ENCODE peak calls at places on chromosomes 12 and 14, in ten cellular contexts. G is K562; M is CD8-positive, alpha-beta T cell; J is stimulated activated naive CD8-positive, alpha-beta T cell treated with anti-CD3 and anti-CD28 coated beads, Interleukin-15, Interleukin-2, amounts not matched to agents 100 U/mL and 50 U/mL, for 24 hours; P is T-cell; W is foreskin keratinocyte; I is activated naive CD8-positive, alpha-beta T cell treated with anti-CD3 and anti-CD28 coated beads, Interleukin-2, amount 10 ng/mL, durations not matched to agents 7 days and 5 days; Z is lower lobe of right lung; D is pancreas; X is Panc1. N is an unnamed sample.

GRCh38 chr12:105226219-105226618 is 9.8 kb downstream of the APPL2 start:
- ATAC-seq in G (peak), W (no peak), M (peak), P (peak), J (no peak), D (peak), X (no peak), Z (peak), I (peak), N (no peak)

GRCh38 chr12:132329739-132330548 is 555 bp upstream of the GALNT9 start:
- ATAC-seq in M (no peak), W (no peak), D (no peak), X (no peak), Z (no peak), G (no peak), J (no peak), P (no peak), I (no peak), N (peak)

GRCh38 chr14:68824207-68824516 is 31.3 kb upstream of the ZFP36L1 start:
- ATAC-seq in P (no peak), G (no peak), I (no peak), D (no peak), M (no peak), Z (no peak), W (no peak), X (no peak), J (no peak), N (no peak)

GRCh38 chr12:105220929-105221290 is 15.1 kb downstream of the APPL2 start:
- ATAC-seq in G (no peak), Z (peak), X (no peak), M (no peak), D (no peak), W (no peak), P (no peak), I (no peak), J (no peak), N (no peak)

GRCh38 chr14:54567224-54567633 is 301 bp downstream of the SAMD4A start:
- ATAC-seq in G (peak), X (no peak), P (no peak), M (no peak), I (no peak), W (no peak), J (no peak), D (peak), Z (no peak), N (peak)

GRCh38 chr12:46415552-46415951 is 43.0 kb upstream of the SLC38A2 start:
- ATAC-seq in W (no peak), G (no peak), M (no peak), J (no peak), Z (no peak), I (no peak), P (no peak), D (no peak), X (no peak), N (no peak)

GRCh38 chr14:75812592-75812991 is 151.5 kb downstream of the TTLL5 start:
- ATAC-seq in X (no peak), J (no peak), W (no peak), G (no peak), I (no peak), P (no peak), M (no peak), D (no peak), Z (peak), N (no peak)

GRCh38 chr14:75291331-75291730 is 12.7 kb downstream of the FOS start:
- ATAC-seq in P (no peak), M (no peak), X (no peak), W (no peak), D (no peak), G (no peak), J (no peak), Z (no peak), I (no peak), N (no peak)

GRCh38 chr14:55582741-55583140 is 2.7 kb downstream of the KTN1 start:
- ATAC-seq in X (no peak), M (no peak), W (no peak), J (no peak), G (no peak), I (no peak), Z (no peak), D (no peak), P (no peak), N (peak)

GRCh38 chr14:95327558-95328374 is 8.1 kb upstream of the CLMN start:
- ATAC-seq in P (no peak), J (peak), G (no peak), Z (no peak), D (no peak), X (no peak), M (no peak), I (no peak), W (no peak), N (peak)

GRCh38 chr14:100910888-100911664 is 7.6 kb upstream of the RTL1 start:
- ATAC-seq in P (no peak), X (no peak), W (no peak), G (no peak), I (no peak), M (no peak), Z (no peak), D (no peak), J (no peak), N (no peak)

GRCh38 chr14:105299654-105300541 is 903 bp downstream of the BRF1 start:
- ATAC-seq in D (peak), J (peak), W (peak), I (peak), P (peak), Z (peak), M (no peak), G (peak), X (peak), N (peak)